ENCODE peak calls at places on chromosomes 5 and 9, in four cellular contexts. A is WTC11, D is A549, C is K562. O is an unnamed sample.
A peak's percentile ranks its signal among the peaks of the same experiment; 100 is the strongest.

GRCh38 chr9:127762111-127762676 is 16.3 kb downstream of the SH2D3C start:
- DNase-seq in A (no peak), D (no peak), C (no peak), O (no peak)

GRCh38 chr5:9440517-9440916 is 105.4 kb downstream of the SEMA5A start:
- DNase-seq in A (no peak), D (no peak), C (no peak), O (no peak)

GRCh38 chr5:154966081-154966841 is 25.4 kb downstream of the MRPL22 start:
- DNase-seq in A (no peak), D (no peak), C (no peak), O (no peak)

GRCh38 chr9:111582888-111583287 is 16.6 kb downstream of the PTGR1 start:
- DNase-seq in A (no peak), D (peak; percentile 55), C (no peak), O (no peak)

GRCh38 chr9:124766815-124767554 is 4.1 kb downstream of the NR6A1 start:
- DNase-seq in A (no peak), D (no peak), C (no peak), O (no peak)

GRCh38 chr5:88380332-88380731 is 111.7 kb upstream of the TMEM161B start:
- DNase-seq in A (no peak), D (no peak), C (peak; percentile 30), O (no peak)

GRCh38 chr5:146490089-146490843 is 25.7 kb downstream of the GPR151 start:
- DNase-seq in A (no peak), D (no peak), C (no peak), O (no peak)

GRCh38 chr5:55694152-55694830 is 17.8 kb downstream of the SLC38A9 start:
- DNase-seq in A (no peak), D (peak; percentile 77), C (no peak), O (peak; percentile 34)

GRCh38 chr9:13904311-13904710 is 409.6 kb downstream of the NFIB start:
- DNase-seq in A (no peak), D (no peak), C (no peak), O (no peak)

GRCh38 chr5:172101547-172102225 is 86.3 kb downstream of the STK10 start:
- DNase-seq in A (no peak), D (no peak), C (no peak), O (no peak)

GRCh38 chr9:133731876-133732321 is 6.3 kb downstream of the SARDH start:
- DNase-seq in A (peak; percentile 66), D (peak; percentile 63), C (peak; percentile 45), O (peak; percentile 60)

GRCh38 chr9:116027511-116027910 is 126.1 kb upstream of the PAPPA start:
- DNase-seq in A (no peak), D (peak; percentile 51), C (no peak), O (no peak)

GRCh38 chr5:109239501-109239900 is 170.3 kb downstream of the PJA2 start:
- DNase-seq in A (no peak), D (no peak), C (no peak), O (no peak)

GRCh38 chr9:26575041-26575440 is 317.6 kb downstream of the CAAP1 start:
- DNase-seq in A (no peak), D (no peak), C (no peak), O (no peak)

GRCh38 chr9:135939351-135940265 is 21.6 kb downstream of the UBAC1 start:
- DNase-seq in A (no peak), D (no peak), C (no peak), O (no peak)

GRCh38 chr9:3508531-3509374 is 17.0 kb downstream of the RFX3 start:
- DNase-seq in A (no peak), D (peak; percentile 59), C (no peak), O (no peak)

GRCh38 chr5:53170748-53171349 is 61.3 kb upstream of the MOCS2 start:
- DNase-seq in A (peak; percentile 12), D (peak; percentile 54), C (peak; percentile 46), O (peak; percentile 23)

GRCh38 chr9:34334916-34335315 is 5.5 kb downstream of the NUDT2 start:
- DNase-seq in A (no peak), D (no peak), C (no peak), O (no peak)

GRCh38 chr5:142977363-142978051 is 207.3 kb downstream of the ARHGAP26 start:
- DNase-seq in A (no peak), D (no peak), C (peak; percentile 14), O (no peak)
- TF ChIP-seq NR3C1 in A (no peak), D (no peak), C (no peak), O (no peak)

DNA sequence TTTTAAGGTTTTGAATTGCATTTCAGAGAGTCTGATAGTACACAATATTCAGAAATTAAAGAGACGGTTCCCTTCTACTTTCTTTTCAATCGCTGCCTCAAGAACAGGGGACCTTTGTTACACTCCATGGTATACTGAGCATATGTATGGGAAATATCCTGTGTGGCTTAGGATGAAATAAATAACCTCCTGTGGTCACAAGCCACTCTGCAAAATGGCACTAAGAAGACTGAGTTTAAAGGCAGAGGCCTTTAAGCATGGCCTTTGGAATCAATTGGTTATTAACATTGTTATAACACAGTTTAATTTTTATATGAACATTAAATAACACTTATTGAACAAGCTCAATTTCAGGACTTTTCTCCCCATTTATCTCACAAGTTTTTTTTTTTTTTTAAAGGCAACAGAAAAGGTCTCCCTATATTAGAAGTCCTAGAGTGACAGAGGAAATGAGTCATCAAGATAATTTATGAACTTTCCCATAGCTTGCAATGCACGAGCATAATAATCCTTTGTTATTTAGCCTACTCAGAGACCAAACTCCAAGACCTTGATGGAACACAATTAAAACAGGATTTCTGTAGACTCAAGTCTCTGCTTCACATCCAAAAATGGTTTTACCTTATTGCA is 341.9 kb downstream of the TMEM167A start:
- DNase-seq in A (no peak), D (no peak), C (peak; percentile 14), O (peak; percentile 69)
- TF ChIP-seq NR3C1 in A (no peak), D (no peak), C (no peak), O (no peak)

DNA sequence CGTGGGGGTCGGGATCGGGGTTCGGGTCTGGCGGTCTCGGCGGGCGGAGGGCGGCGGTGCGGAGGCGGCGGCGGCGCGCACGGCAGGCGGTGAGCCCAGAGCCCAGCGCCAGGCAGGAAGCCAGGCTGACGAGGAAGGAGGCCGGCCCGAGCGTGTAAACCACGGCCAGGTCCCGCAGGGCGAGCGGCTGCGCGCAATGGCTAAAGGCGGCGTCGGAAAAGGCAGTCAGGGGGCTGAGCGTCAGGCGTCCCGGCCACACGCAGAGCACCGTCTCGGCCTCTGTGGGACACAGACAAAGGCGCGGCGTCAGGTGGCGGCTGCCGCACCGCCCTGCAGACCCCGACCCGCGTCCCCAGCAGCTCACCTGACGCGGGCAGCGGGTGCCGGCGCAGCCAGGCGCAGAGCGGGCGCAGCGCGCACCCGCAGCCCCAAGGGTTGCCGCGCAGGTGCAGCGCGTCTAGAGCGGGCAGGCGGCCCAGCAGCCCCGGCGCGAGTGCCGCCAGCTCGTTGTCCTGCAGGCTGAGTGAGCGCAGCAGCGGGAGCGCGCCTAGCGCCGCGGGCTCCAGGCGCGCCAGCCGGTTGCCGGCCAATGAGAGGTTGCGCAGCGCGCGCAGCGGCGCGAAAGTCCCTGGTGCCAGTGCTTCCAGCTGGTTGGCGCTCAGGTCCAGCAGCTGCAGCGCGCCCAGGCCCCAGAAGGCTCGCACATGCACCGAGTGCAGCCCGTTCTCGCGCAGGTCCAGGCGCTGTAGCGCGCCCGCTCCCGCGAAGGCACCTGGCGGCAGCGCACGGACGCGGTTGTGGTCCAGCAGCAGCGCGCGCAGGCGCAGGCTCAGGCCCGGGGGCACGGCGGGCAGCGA is 716 bp downstream of the LRRC26 start:
- DNase-seq in A (peak; percentile 81), D (peak; percentile 84), C (peak; percentile 45), O (peak; percentile 32)
- TF ChIP-seq NR3C1 in A (no peak), D (no peak), C (no peak), O (no peak)

GRCh38 chr9:35521708-35522107 is 31.8 kb downstream of the RUSC2 start:
- DNase-seq in A (no peak), D (peak; percentile 26), C (no peak), O (no peak)

GRCh38 chr9:35518981-35519679 is 29.2 kb downstream of the RUSC2 start:
- DNase-seq in A (no peak), D (peak; percentile 73), C (no peak), O (no peak)

GRCh38 chr9:35522189-35522588 is 32.3 kb downstream of the RUSC2 start:
- DNase-seq in A (peak; percentile 31), D (no peak), C (no peak), O (no peak)

GRCh38 chr9:35519697-35520403 is 29.9 kb downstream of the RUSC2 start:
- DNase-seq in A (no peak), D (no peak), C (no peak), O (no peak)

GRCh38 chr9:35520404-35520790 is 30.5 kb downstream of the RUSC2 start:
- DNase-seq in A (no peak), D (no peak), C (no peak), O (no peak)
- TF ChIP-seq NR3C1 in A (no peak), D (no peak), C (no peak), O (no peak)

O was measured in HepG2.